ENCODE peak calls at places on chromosomes 12 and 14, in four cellular contexts. B is HepG2, G is suprapubic skin, Q is GM12878. L is an unnamed sample.

GRCh38 chr12:18224745-18225144 is 36.6 kb upstream of the PIK3C2G start:
- DNase-seq in G (no peak), Q (no peak), B (peak; percentile 21), L (no peak)

GRCh38 chr12:48986720-48987291 is 8.7 kb downstream of the WNT1 start:
- DNase-seq in B (no peak), G (no peak), Q (no peak), L (no peak)

GRCh38 chr14:100325958-100326357 is 2.8 kb downstream of the SLC25A47 start:
- DNase-seq in B (no peak), G (no peak), Q (no peak), L (peak; percentile 68)

GRCh38 chr14:71168564-71168963 is 261.3 kb downstream of the PCNX1 start:
- DNase-seq in G (no peak), B (no peak), Q (no peak), L (no peak)

GRCh38 chr14:64220056-64220455 is 74.1 kb downstream of the ESR2 start:
- DNase-seq in G (no peak), B (no peak), Q (no peak), L (no peak)

GRCh38 chr12:116263431-116263830 is 14.1 kb downstream of the MED13L start:
- DNase-seq in G (no peak), B (no peak), Q (no peak), L (no peak)

GRCh38 chr12:127158385-127159061 is 1108.4 kb upstream of the TMEM132C start:
- DNase-seq in G (no peak), B (no peak), Q (no peak), L (no peak)

GRCh38 chr14:20934148-20934762 is 21.0 kb upstream of the RNASE2 start:
- DNase-seq in Q (no peak), B (no peak), G (peak; percentile 59), L (peak; percentile 91)

GRCh38 chr14:60565211-60565610 is 56.3 kb downstream of the SIX6 start:
- DNase-seq in B (no peak), Q (no peak), G (no peak), L (no peak)

GRCh38 chr12:90338365-90338764 is 616.6 kb downstream of the CCER1 start:
- DNase-seq in G (no peak), B (no peak), Q (no peak), L (no peak)

GRCh38 chr12:63276537-63277365 is 125.8 kb upstream of the AVPR1A start:
- DNase-seq in G (no peak), Q (no peak), B (peak; percentile 44), L (no peak)

GRCh38 chr12:105933671-105934665 is 204.8 kb downstream of the NUAK1 start:
- DNase-seq in B (no peak), G (peak; percentile 75), Q (no peak), L (no peak)
- TF ChIP-seq POLR2AphosphoS5 in B (no peak), G (peak; percentile 65), Q (no peak), L (peak; percentile 34)

DNA sequence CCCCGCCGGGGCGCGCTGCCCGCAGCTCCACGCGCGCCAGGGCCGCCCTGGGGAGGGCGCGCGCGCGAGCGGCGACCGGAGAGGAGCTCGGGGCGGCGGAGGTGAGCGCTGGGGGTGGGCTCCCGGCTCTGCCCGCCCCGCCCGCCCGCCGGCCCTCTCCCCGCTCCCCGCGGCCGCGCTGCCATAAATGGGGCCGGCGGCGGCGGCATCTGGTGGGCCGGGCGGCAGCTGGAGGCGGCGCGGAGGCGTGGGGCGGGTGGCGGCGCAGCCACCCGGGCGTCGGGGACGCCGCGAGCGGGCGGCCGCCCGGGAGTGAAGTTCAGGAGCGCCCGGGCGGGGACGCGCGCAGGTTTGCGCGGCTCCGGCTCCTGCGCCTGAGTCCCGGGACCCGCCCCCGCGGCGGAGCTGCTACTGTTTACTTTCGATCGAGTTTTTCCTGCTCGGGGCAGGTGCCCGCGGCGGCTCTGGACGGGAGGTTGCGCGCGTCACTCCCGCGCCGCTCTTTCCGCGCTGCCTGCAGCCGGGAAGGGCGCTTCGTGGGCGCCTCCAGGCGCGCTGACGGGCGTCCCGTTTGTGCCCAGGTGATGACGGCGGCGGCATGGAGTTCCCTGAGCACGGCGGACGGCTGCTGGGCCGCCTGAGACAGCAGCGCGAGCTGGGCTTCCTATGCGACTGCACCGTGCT is at the start of gene ZBTB42:
- DNase-seq in Q (no peak), G (no peak), B (peak; percentile 54), L (peak; percentile 96)
- TF ChIP-seq POLR2AphosphoS5 in Q (no peak), G (no peak), B (peak; percentile 20), L (no peak)

DNA sequence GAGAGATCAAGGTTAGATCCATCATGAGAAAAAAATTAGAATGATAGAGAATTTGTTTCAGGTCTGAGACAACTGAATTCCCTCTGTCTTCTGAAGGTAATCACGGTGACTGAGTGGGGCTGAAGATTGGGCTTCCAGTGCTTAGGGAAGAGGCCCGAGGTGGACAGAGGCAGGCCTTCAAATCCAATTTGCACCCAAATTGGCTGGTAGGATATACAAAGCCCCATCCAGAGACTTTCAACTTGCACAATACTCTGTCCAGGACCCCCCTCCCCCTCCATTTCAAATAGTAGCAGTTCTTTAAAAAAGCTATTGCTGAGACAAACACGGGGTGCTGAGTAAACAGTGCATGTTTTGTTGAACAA is 3.7 kb upstream of the FOXG1 start:
- DNase-seq in B (no peak), Q (no peak), G (no peak), L (no peak)
- TF ChIP-seq POLR2AphosphoS5 in B (no peak), Q (no peak), G (no peak), L (no peak)

GRCh38 chr12:31669020-31669419 is 9.5 kb downstream of the ETFBKMT start:
- DNase-seq in B (no peak), Q (no peak), G (no peak), L (no peak)

GRCh38 chr12:31662176-31662849 is 2.8 kb downstream of the ETFBKMT start:
- DNase-seq in G (no peak), B (no peak), Q (no peak), L (no peak)

GRCh38 chr12:31659087-31659942 is at the start of gene ETFBKMT:
- DNase-seq in G (peak; percentile 93), Q (peak; percentile 90), B (peak; percentile 90), L (peak; percentile 96)

GRCh38 chr12:31658743-31659086 is 773 bp upstream of the ETFBKMT start:
- DNase-seq in B (no peak), Q (no peak), G (no peak), L (no peak)

GRCh38 chr12:31664038-31664437 is 4.5 kb downstream of the ETFBKMT start:
- DNase-seq in G (no peak), B (peak; percentile 12), Q (no peak), L (no peak)
- TF ChIP-seq POLR2AphosphoS5 in G (no peak), B (no peak), Q (no peak), L (no peak)

DNA sequence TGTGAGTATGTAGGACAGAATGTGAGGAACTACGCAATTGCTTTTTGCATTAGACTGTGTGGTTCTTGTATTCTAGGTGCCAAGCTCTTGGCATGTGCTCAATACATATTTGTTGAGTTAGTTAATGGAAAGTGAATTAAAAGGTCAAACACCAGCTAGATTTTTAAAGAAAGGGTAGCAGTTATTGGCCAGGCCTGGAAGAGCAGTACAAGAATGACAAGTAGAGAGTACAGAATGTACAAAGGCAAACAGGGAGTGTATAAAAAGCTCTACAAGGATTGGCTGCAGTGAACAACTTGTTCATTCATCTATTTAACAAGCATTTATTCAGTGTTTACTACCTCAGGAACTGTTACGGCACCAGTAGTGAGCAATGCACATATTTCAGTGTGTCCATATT is 854.0 kb upstream of the SEL1L start:
- DNase-seq in Q (no peak), G (no peak), B (no peak), L (no peak)
- TF ChIP-seq POLR2AphosphoS5 in Q (no peak), G (peak; percentile 71), B (no peak), L (no peak)

DNA sequence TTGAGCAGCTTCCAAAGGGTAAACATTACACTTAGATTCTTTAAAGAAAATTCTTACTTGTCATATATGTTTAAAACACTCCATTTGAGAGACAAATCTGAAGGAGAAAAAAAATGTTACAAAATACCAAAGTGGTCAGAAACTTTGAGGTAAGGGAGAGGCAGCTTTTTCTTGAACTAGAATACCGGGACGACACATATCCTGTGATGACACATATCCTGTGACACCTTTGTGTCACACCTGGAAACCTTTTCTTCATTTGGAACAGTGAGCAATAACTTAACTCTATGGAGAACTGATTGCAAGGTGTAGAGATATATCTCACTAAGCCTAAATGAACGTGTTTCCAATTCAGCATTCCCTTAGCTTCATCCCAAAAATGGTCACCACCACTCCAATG is 4.6 kb upstream of the GRIN2B start:
- DNase-seq in B (no peak), Q (no peak), G (no peak), L (no peak)
- TF ChIP-seq POLR2AphosphoS5 in B (no peak), Q (no peak), G (no peak), L (no peak)

GRCh38 chr12:32134144-32134888 is 27.7 kb downstream of the BICD1 start:
- DNase-seq in G (no peak), B (no peak), Q (peak; percentile 61), L (no peak)

GRCh38 chr12:32136404-32136803 is 29.8 kb downstream of the BICD1 start:
- DNase-seq in G (no peak), Q (no peak), B (no peak), L (no peak)

GRCh38 chr12:32135967-32136366 is 29.3 kb downstream of the BICD1 start:
- DNase-seq in G (no peak), Q (no peak), B (peak; percentile 91), L (no peak)

GRCh38 chr12:32140867-32141266 is 34.2 kb downstream of the BICD1 start:
- DNase-seq in Q (no peak), G (no peak), B (no peak), L (no peak)

GRCh38 chr12:32139064-32139421 is 32.4 kb downstream of the BICD1 start:
- DNase-seq in Q (peak; percentile 92), G (no peak), B (no peak), L (no peak)
- TF ChIP-seq POLR2AphosphoS5 in Q (peak; percentile 92), G (no peak), B (no peak), L (no peak)

GRCh38 chr14:92572050-92572449 is 58.5 kb downstream of the RIN3 start:
- DNase-seq in B (no peak), Q (no peak), G (no peak), L (no peak)
- TF ChIP-seq POLR2AphosphoS5 in B (no peak), Q (no peak), G (no peak), L (no peak)

GRCh38 chr12:101697197-101697929 is at the start of gene CHPT1:
- DNase-seq in G (peak; percentile 81), Q (no peak), B (peak; percentile 81), L (peak; percentile 93)
- TF ChIP-seq POLR2AphosphoS5 in G (no peak), Q (no peak), B (peak; percentile 66), L (no peak)

DNA sequence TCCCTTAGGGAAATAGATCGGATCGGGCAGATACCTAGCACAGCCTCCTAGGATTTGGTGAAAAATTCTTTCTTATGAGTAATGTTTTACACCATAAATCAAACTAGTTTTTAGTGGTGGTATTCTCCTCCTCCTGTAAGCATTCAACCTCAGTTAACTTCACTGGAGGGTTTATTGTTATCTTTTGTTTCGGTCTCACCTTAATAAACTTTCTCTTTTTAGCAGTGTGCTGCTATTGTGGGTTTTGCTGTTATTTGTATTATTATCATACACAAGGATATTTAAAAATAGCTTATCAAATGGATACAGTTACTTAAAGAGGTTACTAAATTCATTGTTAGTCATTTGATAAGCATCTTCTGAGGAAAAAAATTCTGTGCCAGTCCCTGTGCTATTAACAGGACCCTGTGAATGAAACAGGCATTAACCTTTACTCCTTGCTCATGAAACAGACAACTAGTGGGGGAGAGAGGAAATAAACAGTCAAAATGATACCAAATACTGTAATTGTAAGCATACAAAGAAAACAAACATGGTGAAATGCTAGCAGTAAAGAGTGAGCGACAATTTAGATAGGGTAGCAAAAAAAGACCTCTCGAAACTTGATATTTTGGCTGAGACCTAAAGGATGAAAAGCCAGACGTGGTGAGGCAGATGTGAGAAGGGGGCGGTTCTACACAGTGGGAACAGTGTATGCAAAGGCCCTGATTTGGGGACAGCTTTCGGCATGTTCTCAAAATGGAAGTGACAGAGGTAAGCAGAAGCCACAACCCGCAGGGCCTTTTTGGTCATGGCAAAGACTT is 178.7 kb upstream of the SOX5 start:
- DNase-seq in G (no peak), Q (peak; percentile 63), B (no peak), L (no peak)
- TF ChIP-seq POLR2AphosphoS5 in G (no peak), Q (no peak), B (no peak), L (no peak)

L was measured in upper lobe of left lung.